ENCODE peak calls at places on chromosomes 4 and X, in eight cellular contexts. S is choroid plexus epithelial cell; T is G401; D is head of caudate nucleus; V is stimulated activated CD4-positive, alpha-beta T cell treated with anti-CD3 and anti-CD28 coated beads, Interleukin-1b, Interleukin-23, amount 100 ng/mL, for 4 hours; U is stromal cell of bone marrow; E is foreskin keratinocyte; R is M059J. I is an unnamed sample.

GRCh38 chr4:56424697-56425514 is 10.5 kb downstream of the PPAT start:
- DNase-seq in T (no peak), R (peak), D (peak), E (no peak), U (no peak), S (peak), V (peak), I (no peak)

GRCh38 chr4:172596206-172596605 is 572.4 kb upstream of the GALNT7 start:
- DNase-seq in V (no peak), U (no peak), T (no peak), E (no peak), S (no peak), R (no peak), D (no peak), I (no peak)

GRCh38 chr4:116357758-116358157 is 727.6 kb downstream of the TRAM1L1 start:
- DNase-seq in R (peak), T (no peak), E (peak), S (peak), U (no peak), D (no peak), V (no peak), I (no peak)

GRCh38 chrX:107025538-107025937 is 25.5 kb upstream of the MORC4 start:
- DNase-seq in V (no peak), D (no peak), S (peak), R (peak), T (peak), U (peak), E (no peak), I (peak)

GRCh38 chrX:130402211-130402684 is 461 bp downstream of the RBMX2 start:
- DNase-seq in V (no peak), S (no peak), U (no peak), R (no peak), T (no peak), D (no peak), E (no peak), I (no peak)

GRCh38 chr4:1244081-1244977 is 4.6 kb downstream of the CTBP1 start:
- DNase-seq in S (no peak), U (no peak), D (peak), E (no peak), R (no peak), T (peak), V (no peak), I (no peak)

GRCh38 chr4:155679343-155679742 is 12.7 kb downstream of the GUCY1A1 start:
- DNase-seq in R (peak), S (peak), U (peak), V (no peak), T (no peak), E (no peak), D (no peak), I (no peak)

GRCh38 chrX:133587071-133587470 is 171.8 kb upstream of the GPC4 start:
- DNase-seq in E (no peak), D (no peak), S (no peak), V (no peak), T (no peak), U (no peak), R (no peak), I (no peak)

I was measured in cerebellum.